ENCODE peak calls at places on chromosomes 7 and 10, in four cellular contexts. A is natural killer cell, F is AG10803, X is kidney. U is an unnamed sample.
A peak's percentile ranks its signal among the peaks of the same experiment; 100 is the strongest.

GRCh38 chr10:65365878-65366277 is 1560.0 kb upstream of the LRRTM3 start:
- DNase-seq in A (no peak), X (no peak), F (no peak), U (no peak)

GRCh38 chr10:43219848-43220247 is 47.0 kb downstream of the RASGEF1A start:
- DNase-seq in F (no peak), X (peak; percentile 66), A (no peak), U (no peak)

GRCh38 chr7:36232555-36232954 is 79.5 kb downstream of the EEPD1 start:
- DNase-seq in X (no peak), F (no peak), A (no peak), U (no peak)

GRCh38 chr7:81232084-81232799 is 313.4 kb upstream of the SEMA3C start:
- DNase-seq in F (no peak), X (peak; percentile 59), A (no peak), U (no peak)

GRCh38 chr7:151398446-151399304 is 11.2 kb downstream of the WDR86 start:
- DNase-seq in X (peak; percentile 12), A (no peak), F (no peak), U (no peak)

GRCh38 chr10:72875250-72876055 is 18.1 kb upstream of the OIT3 start:
- DNase-seq in A (no peak), F (peak; percentile 34), X (no peak), U (no peak)

GRCh38 chr10:54940418-54940817 is 139.4 kb upstream of the PCDH15 start:
- DNase-seq in X (no peak), A (no peak), F (no peak), U (no peak)

GRCh38 chr7:114620208-114620607 is 205.6 kb downstream of the FOXP2 start:
- DNase-seq in F (no peak), A (no peak), X (no peak), U (no peak)

GRCh38 chr10:68082815-68083395 is 7.8 kb upstream of the HERC4 start:
- DNase-seq in A (no peak), F (peak; percentile 53), X (no peak), U (no peak)

GRCh38 chr7:94492601-94493000 is 17.0 kb upstream of the CASD1 start:
- DNase-seq in F (no peak), X (no peak), A (no peak), U (no peak)

GRCh38 chr7:108166687-108167086 is 36.5 kb upstream of the LAMB4 start:
- DNase-seq in A (no peak), X (no peak), F (no peak), U (no peak)

GRCh38 chr10:72089618-72090017 is 1.3 kb upstream of the SPOCK2 start:
- DNase-seq in X (no peak), A (no peak), F (no peak), U (no peak)

GRCh38 chr7:22270371-22270770 is 86.6 kb downstream of the RAPGEF5 start:
- DNase-seq in X (no peak), A (no peak), F (peak; percentile 5), U (no peak)

GRCh38 chr10:16832351-16833080 is 15.3 kb upstream of the RSU1 start:
- DNase-seq in X (no peak), A (no peak), F (peak; percentile 98), U (no peak)

GRCh38 chr10:131043039-131043691 is 268.4 kb downstream of the TCERG1L start:
- DNase-seq in X (no peak), A (no peak), F (no peak), U (no peak)

GRCh38 chr7:75924251-75924650 is 9.3 kb downstream of the POR start:
- DNase-seq in A (no peak), F (no peak), X (no peak), U (no peak)

GRCh38 chr10:3008518-3009195 is 58.7 kb upstream of the PFKP start:
- DNase-seq in X (no peak), A (no peak), F (no peak), U (no peak)

GRCh38 chr10:44382981-44383748 is 1.7 kb downstream of the CXCL12 start:
- DNase-seq in X (peak; percentile 53), F (no peak), A (no peak), U (no peak)

GRCh38 chr10:49173201-49173772 is 14.9 kb downstream of the TMEM273 start:
- DNase-seq in A (no peak), X (no peak), F (no peak), U (no peak)

GRCh38 chr7:930975-931758 is 23.3 kb downstream of the ADAP1 start:
- DNase-seq in A (peak; percentile 10), X (peak; percentile 48), F (no peak), U (no peak)

GRCh38 chr10:50577681-50578350 is 45.9 kb downstream of the SGMS1 start:
- DNase-seq in X (no peak), A (no peak), F (peak; percentile 23), U (no peak)

GRCh38 chr7:70837589-70837988 is 294.4 kb upstream of the GALNT17 start:
- DNase-seq in F (no peak), X (no peak), A (no peak), U (no peak)

GRCh38 chr10:13272164-13272571 is 27.7 kb downstream of the PHYH start:
- DNase-seq in F (peak; percentile 53), A (no peak), X (peak; percentile 80), U (no peak)

GRCh38 chr10:14574885-14575284 is 199.8 kb downstream of the FAM107B start:
- DNase-seq in A (no peak), F (no peak), X (no peak), U (no peak)
- TF ChIP-seq CTCF in A (no peak), F (no peak), X (no peak), U (no peak)

GRCh38 chr7:18700147-18700546 is 204.6 kb downstream of the HDAC9 start:
- DNase-seq in A (no peak), F (no peak), X (no peak), U (no peak)
- TF ChIP-seq CTCF in A (no peak), F (no peak), X (no peak), U (no peak)

GRCh38 chr10:94000638-94001420 is 7.1 kb downstream of the PLCE1 start:
- DNase-seq in A (no peak), F (no peak), X (no peak), U (no peak)

GRCh38 chr10:94002156-94002555 is 8.4 kb downstream of the PLCE1 start:
- DNase-seq in F (no peak), A (no peak), X (no peak), U (no peak)

GRCh38 chr10:93997546-93997945 is 3.8 kb downstream of the PLCE1 start:
- DNase-seq in F (no peak), X (no peak), A (no peak), U (no peak)

GRCh38 chr10:93995598-93996271 is 2.0 kb downstream of the PLCE1 start:
- DNase-seq in X (no peak), A (no peak), F (peak; percentile 62), U (no peak)

GRCh38 chr10:93999401-93999851 is 5.7 kb downstream of the PLCE1 start:
- DNase-seq in X (no peak), A (no peak), F (peak; percentile 40), U (no peak)
- TF ChIP-seq CTCF in X (no peak), A (no peak), F (no peak), U (no peak)

GRCh38 chr10:22742678-22743077 is 28.3 kb upstream of the PIP4K2A start:
- DNase-seq in A (no peak), F (no peak), X (no peak), U (no peak)

GRCh38 chr10:22736134-22736533 is 21.8 kb upstream of the PIP4K2A start:
- DNase-seq in X (no peak), F (no peak), A (no peak), U (no peak)

GRCh38 chr10:22737587-22737986 is 23.2 kb upstream of the PIP4K2A start:
- DNase-seq in F (peak; percentile 50), X (no peak), A (no peak), U (no peak)

DNA sequence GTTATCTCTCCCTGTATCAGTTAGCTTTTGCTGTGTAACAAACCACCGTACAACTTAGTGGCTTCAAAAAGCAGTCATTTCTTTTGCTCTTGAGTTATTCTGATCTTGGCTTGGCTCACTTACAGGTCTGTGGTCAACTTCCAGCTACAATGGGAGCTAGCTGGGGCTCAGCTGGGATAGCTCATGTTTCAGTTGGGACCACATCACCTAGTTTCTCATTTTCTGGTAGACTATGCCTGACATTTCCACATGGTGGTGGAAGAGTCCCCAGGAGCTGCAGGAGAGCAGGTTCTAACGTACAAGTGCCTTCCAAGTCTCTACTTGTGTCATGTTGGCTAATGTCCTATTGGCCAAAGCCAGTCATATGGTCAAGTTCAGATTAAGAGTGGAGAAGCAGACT is 25.8 kb upstream of the PIP4K2A start:
- DNase-seq in X (no peak), A (no peak), F (no peak), U (no peak)
- TF ChIP-seq CTCF in X (no peak), A (no peak), F (no peak), U (no peak)

GRCh38 chr7:25575634-25576033 is 347.3 kb upstream of the NPVF start:
- DNase-seq in F (no peak), X (no peak), A (no peak), U (no peak)

GRCh38 chr7:25580156-25580555 is 351.9 kb upstream of the NPVF start:
- DNase-seq in A (no peak), F (no peak), X (no peak), U (no peak)

GRCh38 chr7:25583655-25584054 is 355.4 kb upstream of the NPVF start:
- DNase-seq in A (no peak), X (no peak), F (no peak), U (no peak)

GRCh38 chr7:25578991-25579687 is 350.9 kb upstream of the NPVF start:
- DNase-seq in A (no peak), X (no peak), F (no peak), U (no peak)

GRCh38 chr7:25579688-25580075 is 351.4 kb upstream of the NPVF start:
- DNase-seq in X (no peak), F (no peak), A (no peak), U (no peak)
- TF ChIP-seq CTCF in X (no peak), F (no peak), A (no peak), U (no peak)

GRCh38 chr7:27699751-27700150 is 37.1 kb upstream of the HIBADH start:
- DNase-seq in A (no peak), F (no peak), X (no peak), U (no peak)

GRCh38 chr7:27705200-27705594 is 34.8 kb upstream of the TAX1BP1 start:
- DNase-seq in A (no peak), F (no peak), X (no peak), U (no peak)

GRCh38 chr7:27704407-27705199 is 35.4 kb upstream of the TAX1BP1 start:
- DNase-seq in A (no peak), F (no peak), X (no peak), U (no peak)

GRCh38 chr7:27697861-27698430 is 35.3 kb upstream of the HIBADH start:
- DNase-seq in X (peak; percentile 73), A (no peak), F (no peak), U (no peak)

DNA sequence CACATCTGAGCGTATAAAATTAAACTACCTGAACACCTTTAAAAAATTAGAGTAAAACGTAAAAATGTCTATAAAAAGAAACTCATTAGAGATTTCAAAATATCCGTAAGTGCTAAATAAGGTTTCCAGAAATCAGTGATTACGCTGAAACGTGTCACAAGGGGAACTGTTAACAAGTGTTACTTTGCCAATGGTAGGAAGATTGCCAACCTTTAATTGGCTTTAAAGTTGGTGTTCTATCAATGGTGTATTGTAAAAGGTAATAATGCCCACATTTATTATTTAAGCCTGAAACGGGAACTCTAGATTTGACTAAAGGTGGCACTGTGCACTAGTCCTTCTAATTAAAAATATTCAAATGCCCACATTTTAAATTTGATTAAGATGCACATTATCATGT is 37.8 kb upstream of the HIBADH start:
- DNase-seq in X (no peak), F (no peak), A (no peak), U (no peak)
- TF ChIP-seq CTCF in X (no peak), F (no peak), A (no peak), U (no peak)

U was measured in activated B cell treated with CpG ODN at 0.5 μM for 24 hours.